ENCODE peak calls at places on chromosomes 1 and 21, in ten cellular contexts. H is left ventricle myocardium inferior; N is IMR-90; C is ovary; V is SJSA1; X is fibroblast of lung; O is neural progenitor cell; J is CD8-positive, alpha-beta memory T cell; P is Peyer's patch; A is heart right ventricle. Q is an unnamed sample. For H3K36me3, the result is how much of the 10 kb centered on the place peaks cover.

GRCh38 chr21:44593598-44594405 is 1.5 kb upstream of the KRTAP10-6 start:
- DNase-seq in H (no peak), N (peak), C (no peak), V (peak), X (peak), O (no peak), J (no peak), P (no peak), A (no peak), Q (no peak)

GRCh38 chr1:178102218-178102617 is 8.3 kb downstream of the RASAL2 start:
- DNase-seq in H (no peak), N (no peak), C (no peak), V (no peak), X (no peak), O (no peak), J (no peak), P (no peak), A (no peak), Q (no peak)

GRCh38 chr21:44865561-44866280 is 7.8 kb downstream of the PTTG1IP start:
- DNase-seq in H (no peak), N (no peak), C (peak), V (no peak), X (no peak), O (no peak), J (no peak), P (peak), A (peak), Q (no peak)

GRCh38 chr1:91844862-91845528 is 41.0 kb downstream of the TGFBR3 start:
- DNase-seq in H (peak), N (peak), C (peak), V (peak), X (peak), O (no peak), J (no peak), P (no peak), A (peak), Q (no peak)

GRCh38 chr1:235284231-235284630 is 43.7 kb downstream of the ARID4B start:
- DNase-seq in H (no peak), N (no peak), C (no peak), V (no peak), X (no peak), O (no peak), J (no peak), P (no peak), A (no peak), Q (no peak)

GRCh38 chr1:36912365-36912840 is 121.9 kb downstream of the GRIK3 start:
- DNase-seq in H (no peak), N (no peak), C (no peak), V (no peak), X (no peak), O (no peak), J (no peak), P (no peak), A (no peak), Q (no peak)

GRCh38 chr1:158527190-158527815 is 26.9 kb downstream of the OR6Y1 start:
- DNase-seq in H (no peak), N (peak), C (no peak), V (no peak), X (peak), O (no peak), J (no peak), P (no peak), A (no peak), Q (no peak)

GRCh38 chr1:20184997-20185833 is 681 bp upstream of the UBXN10 start:
- DNase-seq in H (no peak), N (no peak), C (no peak), V (no peak), X (no peak), O (no peak), J (peak), P (no peak), A (no peak), Q (no peak)

GRCh38 chr1:152166966-152167365 is 7.9 kb upstream of the RPTN start:
- DNase-seq in H (no peak), N (no peak), C (no peak), V (no peak), X (no peak), O (no peak), J (no peak), P (no peak), A (no peak), Q (no peak)

GRCh38 chr1:116411784-116412479 is 38.9 kb downstream of the ATP1A1 start:
- DNase-seq in H (no peak), N (peak), C (no peak), V (no peak), X (peak), O (no peak), J (no peak), P (no peak), A (no peak), Q (no peak)

GRCh38 chr1:240508950-240509349 is 103.0 kb downstream of the GREM2 start:
- DNase-seq in H (no peak), N (peak), C (no peak), V (no peak), X (no peak), O (no peak), J (no peak), P (no peak), A (no peak), Q (no peak)

GRCh38 chr1:107153033-107153432 is 12.2 kb downstream of the NTNG1 start:
- DNase-seq in H (no peak), N (no peak), C (no peak), V (no peak), X (peak), O (no peak), J (no peak), P (no peak), A (no peak), Q (peak)

GRCh38 chr1:15282810-15283474 is 35.9 kb downstream of the FHAD1 start:
- DNase-seq in H (peak), N (no peak), C (no peak), V (no peak), X (no peak), O (no peak), J (no peak), P (no peak), A (no peak), Q (no peak)

GRCh38 chr1:13700521-13701273 is 709 bp downstream of the PRDM2 start:
- DNase-seq in H (peak), N (peak), C (peak), V (no peak), X (peak), O (peak), J (peak), P (peak), A (peak), Q (peak)

GRCh38 chr1:186715887-186716809 is 35.9 kb upstream of the PTGS2 start:
- DNase-seq in H (no peak), N (peak), C (no peak), V (no peak), X (no peak), O (no peak), J (no peak), P (no peak), A (no peak), Q (no peak)

GRCh38 chr1:109556563-109556962 is 8.1 kb downstream of the GNAI3 start:
- DNase-seq in H (no peak), N (peak), C (no peak), V (no peak), X (no peak), O (no peak), J (no peak), P (no peak), A (no peak), Q (no peak)

GRCh38 chr1:80656628-80657019 is 1144.1 kb upstream of the ADGRL2 start:
- DNase-seq in H (no peak), N (peak), C (no peak), V (no peak), X (peak), O (no peak), J (no peak), P (no peak), A (no peak), Q (no peak)

GRCh38 chr1:62181531-62181930 is 13.1 kb upstream of the L1TD1 start:
- DNase-seq in H (no peak), N (no peak), C (no peak), V (no peak), X (no peak), O (peak), J (no peak), P (no peak), A (no peak), Q (no peak)

GRCh38 chr1:92709738-92710137 is 75.2 kb downstream of the EVI5 start:
- DNase-seq in H (no peak), N (peak), C (peak), V (peak), X (peak), O (no peak), J (no peak), P (no peak), A (no peak), Q (no peak)

GRCh38 chr1:240965581-240966091 is 353.7 kb upstream of the GREM2 start:
- DNase-seq in H (no peak), N (no peak), C (no peak), V (no peak), X (no peak), O (no peak), J (no peak), P (no peak), A (no peak), Q (no peak)

GRCh38 chr1:162159515-162159914 is 90.0 kb downstream of the NOS1AP start:
- DNase-seq in H (no peak), N (no peak), C (no peak), V (no peak), X (no peak), O (no peak), J (no peak), P (no peak), A (no peak), Q (no peak)

GRCh38 chr21:35521852-35522505 is 472.9 kb upstream of the RUNX1 start:
- DNase-seq in H (no peak), N (no peak), C (no peak), V (no peak), X (no peak), O (no peak), J (no peak), P (no peak), A (no peak), Q (no peak)

GRCh38 chr1:152111515-152111968 is 3.7 kb downstream of the TCHH start:
- DNase-seq in H (no peak), N (peak), C (no peak), V (peak), X (peak), O (peak), J (no peak), P (no peak), A (no peak), Q (peak)

GRCh38 chr1:54582566-54583306 is 34.7 kb downstream of the ACOT11 start:
- DNase-seq in H (no peak), N (no peak), C (peak), V (no peak), X (no peak), O (peak), J (no peak), P (peak), A (no peak), Q (no peak)

GRCh38 chr1:151992345-151993083 is 1.1 kb downstream of the S100A10 start:
- DNase-seq in H (peak), N (peak), C (peak), V (peak), X (peak), O (peak), J (no peak), P (peak), A (peak), Q (no peak)

GRCh38 chr1:228156518-228156875 is 6.8 kb downstream of the GJC2 start:
- DNase-seq in H (peak), N (no peak), C (peak), V (no peak), X (no peak), O (no peak), J (no peak), P (peak), A (no peak), Q (no peak)

GRCh38 chr1:112359961-112360767 is 35.9 kb upstream of the CTTNBP2NL start:
- DNase-seq in H (peak), N (peak), C (no peak), V (no peak), X (peak), O (peak), J (no peak), P (peak), A (peak), Q (no peak)

GRCh38 chr1:168893359-168893791 is 164.4 kb upstream of the DPT start:
- DNase-seq in H (peak), N (no peak), C (no peak), V (no peak), X (no peak), O (no peak), J (no peak), P (no peak), A (no peak), Q (no peak)

GRCh38 chr1:65625528-65625927 is 167.2 kb upstream of the PDE4B start:
- DNase-seq in H (no peak), N (no peak), C (no peak), V (no peak), X (no peak), O (no peak), J (no peak), P (no peak), A (no peak), Q (no peak)

GRCh38 chr1:243882276-243882675 is 32.2 kb upstream of the AKT3 start:
- DNase-seq in H (no peak), N (peak), C (no peak), V (no peak), X (peak), O (no peak), J (no peak), P (no peak), A (no peak), Q (no peak)

GRCh38 chr1:163974120-163974519 is 584.9 kb upstream of the PBX1 start:
- DNase-seq in H (no peak), N (no peak), C (no peak), V (no peak), X (no peak), O (no peak), J (no peak), P (no peak), A (no peak), Q (no peak)

GRCh38 chr1:92832537-92833160 is 809 bp downstream of the RPL5 start:
- DNase-seq in H (no peak), N (no peak), C (no peak), V (no peak), X (peak), O (no peak), J (no peak), P (no peak), A (no peak), Q (no peak)

GRCh38 chr1:63779338-63779819 is 5.6 kb downstream of the ROR1 start:
- DNase-seq in H (no peak), N (peak), C (no peak), V (peak), X (no peak), O (no peak), J (no peak), P (no peak), A (no peak), Q (no peak)

DNA sequence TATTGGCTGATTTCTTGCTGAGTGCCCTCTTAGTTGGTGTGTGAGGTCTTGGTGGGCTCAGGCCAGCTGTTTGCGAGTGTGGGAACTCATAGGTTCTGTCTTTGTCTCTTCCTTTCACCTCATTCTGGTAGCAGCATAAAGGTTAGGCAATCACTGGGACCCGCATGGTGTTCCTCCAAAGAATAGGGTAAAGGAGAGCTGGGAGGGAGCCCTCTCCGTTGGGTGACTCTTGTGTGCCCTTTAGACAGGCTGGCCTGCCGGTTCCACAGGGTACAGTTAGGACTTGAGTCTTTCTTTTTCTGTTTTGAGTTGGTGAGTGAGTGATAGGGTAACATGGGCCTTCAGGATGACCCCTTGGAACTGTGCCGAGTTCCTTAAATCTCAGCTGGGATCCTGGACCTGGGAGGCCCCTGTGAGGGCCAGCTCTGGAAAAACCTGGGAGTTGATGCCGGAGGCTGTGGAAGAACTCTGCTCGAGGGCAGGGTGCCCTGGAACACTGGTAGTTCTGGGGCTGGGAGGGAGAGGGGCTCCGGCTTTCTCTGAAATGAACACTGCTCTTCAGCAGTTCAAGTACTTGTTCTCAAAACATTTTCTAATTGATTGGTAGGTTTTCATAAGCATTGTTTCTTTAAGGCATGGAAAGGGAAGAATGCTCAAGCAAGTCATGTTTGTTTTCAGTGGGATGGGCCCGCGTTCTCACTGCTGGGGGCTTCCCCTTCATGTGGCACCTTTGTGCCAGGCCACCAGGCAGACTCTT is 2.1 kb upstream of the THAP3 start:
- DNase-seq in H (no peak), N (no peak), C (no peak), V (no peak), X (no peak), O (no peak), J (no peak), P (no peak), A (no peak), Q (no peak)
- H3K36me3 ChIP-seq in H (half or more), N (half or more), C (under half), V (half or more), X (under half), O (under half), J (under half), P (under half), A (under half), Q (under half)

GRCh38 chr1:48182441-48182840 is 40.1 kb upstream of the SLC5A9 start:
- DNase-seq in H (no peak), N (no peak), C (no peak), V (no peak), X (no peak), O (no peak), J (no peak), P (no peak), A (no peak), Q (no peak)

GRCh38 chr1:48190893-48191292 is 31.6 kb upstream of the SLC5A9 start:
- DNase-seq in H (no peak), N (no peak), C (no peak), V (no peak), X (no peak), O (no peak), J (no peak), P (no peak), A (no peak), Q (no peak)

GRCh38 chr1:48187969-48188563 is 34.5 kb upstream of the SLC5A9 start:
- DNase-seq in H (no peak), N (no peak), C (no peak), V (no peak), X (no peak), O (no peak), J (no peak), P (no peak), A (no peak), Q (no peak)
- H3K4me3 ChIP-seq in H (no peak), N (no peak), C (no peak), V (no peak), X (no peak), O (no peak), J (no peak), P (no peak), A (no peak), Q (no peak)

GRCh38 chr1:77704736-77705135 is 22.3 kb upstream of the ZZZ3 start:
- DNase-seq in H (no peak), N (no peak), C (no peak), V (no peak), X (no peak), O (no peak), J (no peak), P (no peak), A (no peak), Q (no peak)

GRCh38 chr1:77706321-77706720 is 23.9 kb upstream of the ZZZ3 start:
- DNase-seq in H (no peak), N (peak), C (no peak), V (no peak), X (peak), O (no peak), J (no peak), P (no peak), A (no peak), Q (no peak)

GRCh38 chr1:77709727-77710126 is 27.3 kb upstream of the ZZZ3 start:
- DNase-seq in H (no peak), N (no peak), C (no peak), V (no peak), X (no peak), O (no peak), J (no peak), P (no peak), A (no peak), Q (no peak)
- H3K36me3 ChIP-seq in H (half or more), N (under half), C (under half), V (half or more), X (under half), O (under half), J (under half), P (under half), A (half or more), Q (under half)

GRCh38 chr1:1915911-1916835 is 1.1 kb downstream of the CALML6 start:
- DNase-seq in H (no peak), N (no peak), C (peak), V (no peak), X (no peak), O (no peak), J (no peak), P (no peak), A (no peak), Q (no peak)

GRCh38 chr1:1911390-1912041 is 3.5 kb upstream of the CALML6 start:
- DNase-seq in H (no peak), N (no peak), C (peak), V (no peak), X (no peak), O (no peak), J (no peak), P (peak), A (no peak), Q (no peak)

GRCh38 chr1:1914842-1915692 is at the start of gene CALML6:
- DNase-seq in H (no peak), N (no peak), C (peak), V (no peak), X (no peak), O (no peak), J (no peak), P (no peak), A (no peak), Q (no peak)

GRCh38 chr1:1916882-1917281 is 1.8 kb downstream of the CALML6 start:
- DNase-seq in H (no peak), N (no peak), C (peak), V (no peak), X (no peak), O (no peak), J (no peak), P (no peak), A (no peak), Q (no peak)

GRCh38 chr1:1914101-1914811 is 804 bp upstream of the CALML6 start:
- DNase-seq in H (no peak), N (no peak), C (peak), V (no peak), X (no peak), O (no peak), J (no peak), P (no peak), A (no peak), Q (no peak)
- H3K4me3 ChIP-seq in H (no peak), N (no peak), C (no peak), V (no peak), X (no peak), O (no peak), J (no peak), P (no peak), A (no peak), Q (no peak)

DNA sequence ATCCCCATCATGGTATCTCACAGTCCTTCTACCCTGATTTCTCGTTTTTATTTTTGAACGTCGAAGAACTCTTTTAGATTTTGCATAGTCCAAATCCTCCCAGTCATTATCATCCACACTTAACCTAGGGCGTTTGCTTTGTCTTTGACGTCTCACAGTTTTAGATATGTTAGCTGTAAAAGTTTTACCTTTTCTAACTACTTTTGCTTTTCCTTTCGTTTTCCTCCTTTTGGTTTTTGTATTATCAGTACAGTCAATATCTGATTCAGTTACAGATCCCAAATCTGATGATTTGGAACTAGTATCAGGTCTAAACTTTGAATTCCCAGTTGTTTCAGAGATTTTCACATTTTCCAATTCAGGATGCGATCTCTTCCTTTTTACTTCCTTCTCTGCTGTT is 13.1 kb upstream of the PSMG1 start:
- DNase-seq in H (no peak), N (no peak), C (no peak), V (no peak), X (no peak), O (no peak), J (no peak), P (no peak), A (no peak), Q (no peak)
- H3K36me3 ChIP-seq in H (half or more), N (under half), C (under half), V (half or more), X (under half), O (under half), J (under half), P (under half), A (half or more), Q (under half)